ENCODE peak calls at places on chromosomes 13 and 19, in six cellular contexts. Z is IMR-90, D is H1, M is K562, G is HCT116, V is SK-N-SH. C is an unnamed sample.

GRCh38 chr19:17719730-17720486 is 628 bp downstream of the MAP1S start:
- DNase-seq in V (peak; percentile 79), G (no peak), Z (no peak), D (no peak), M (peak; percentile 66), C (no peak)

GRCh38 chr13:109881961-109882558 is 95.7 kb upstream of the IRS2 start:
- DNase-seq in G (no peak), Z (no peak), D (no peak), V (no peak), M (no peak), C (no peak)

GRCh38 chr13:67515895-67516294 is 285.8 kb upstream of the PCDH9 start:
- DNase-seq in M (no peak), G (no peak), V (no peak), Z (peak; percentile 75), D (no peak), C (no peak)

GRCh38 chr13:39963612-39964011 is 308.1 kb downstream of the COG6 start:
- DNase-seq in M (no peak), V (no peak), D (no peak), Z (no peak), G (no peak), C (no peak)

GRCh38 chr13:105665284-105665683 is 870.2 kb downstream of the EFNB2 start:
- DNase-seq in D (no peak), M (no peak), G (no peak), V (no peak), Z (peak; percentile 54), C (no peak)

GRCh38 chr13:53126803-53127202 is 98.2 kb downstream of the OLFM4 start:
- DNase-seq in Z (peak; percentile 65), D (no peak), V (no peak), G (no peak), M (no peak), C (no peak)

GRCh38 chr13:83221813-83222241 is 660.4 kb downstream of the SLITRK1 start:
- DNase-seq in V (no peak), M (no peak), D (no peak), Z (peak; percentile 86), G (no peak), C (no peak)

GRCh38 chr13:28408235-28408848 is 86.6 kb downstream of the FLT1 start:
- DNase-seq in V (no peak), G (no peak), D (no peak), M (peak; percentile 83), Z (no peak), C (no peak)

GRCh38 chr13:103772576-103772975 is 706.4 kb upstream of the SLC10A2 start:
- DNase-seq in M (peak; percentile 10), G (no peak), Z (no peak), V (no peak), D (no peak), C (peak; percentile 12)

GRCh38 chr19:56760842-56761241 is 79.7 kb downstream of the PEG3 start:
- DNase-seq in G (no peak), D (no peak), Z (no peak), V (no peak), M (no peak), C (no peak)
- H3K9me3 ChIP-seq in G (peaks cover 7% of the 10 kb centered on the region), D (peaks cover 94% of the 10 kb centered on the region), Z (peaks cover 50% of the 10 kb centered on the region), V (no peaks in the 10 kb centered on the region), M (no peaks in the 10 kb centered on the region), C (peaks cover 60% of the 10 kb centered on the region)

GRCh38 chr19:10288662-10289166 is 1.0 kb upstream of the ICAM5 start:
- DNase-seq in G (peak; percentile 74), M (peak; percentile 89), V (peak; percentile 83), Z (peak; percentile 40), D (no peak), C (peak; percentile 75)
- TF ChIP-seq RAD21 in G (no peak), M (no peak), V (no peak), Z (no peak), D (no peak), C (no peak)

DNA sequence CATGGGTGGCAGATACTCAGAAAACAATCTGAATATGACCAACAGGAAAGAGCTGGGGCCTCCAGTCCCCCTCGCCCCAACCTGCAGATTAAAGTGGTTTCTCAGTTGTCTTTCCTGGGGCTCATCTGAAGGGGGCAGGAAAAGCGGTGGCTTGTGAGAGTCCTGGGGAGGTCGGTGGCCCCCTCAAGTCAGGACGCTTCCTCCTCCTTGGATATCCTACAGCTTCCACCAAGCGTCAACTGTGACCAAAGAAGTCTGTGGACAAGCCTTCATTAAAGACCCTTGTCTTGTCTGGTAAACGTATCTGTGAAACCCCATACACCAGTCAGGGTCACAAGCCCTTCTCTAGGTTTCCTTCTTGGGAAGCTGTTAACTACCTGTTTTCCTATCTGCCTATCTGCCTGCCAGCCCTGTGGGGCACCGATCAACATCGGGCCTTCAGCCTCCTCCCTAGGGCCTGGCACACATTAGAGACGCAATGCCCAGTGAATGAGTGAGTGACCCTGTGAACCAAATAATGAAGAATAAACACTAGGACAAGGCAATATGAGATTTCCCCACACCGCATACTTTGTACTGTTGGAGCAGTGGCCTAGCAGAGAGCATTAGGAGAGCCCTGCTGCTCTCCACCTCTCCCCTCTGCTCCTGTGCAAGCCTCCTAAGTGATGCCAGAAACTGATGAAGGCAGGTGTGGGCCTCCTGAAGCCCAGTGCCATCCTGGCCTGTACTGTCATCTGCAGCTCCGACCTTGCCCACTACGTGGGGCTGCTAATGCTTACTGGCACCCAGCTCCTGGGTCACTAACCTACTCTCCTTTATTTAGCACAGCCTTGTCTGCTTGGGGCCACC is 1317.8 kb downstream of the UQCRFS1 start:
- DNase-seq in G (no peak), V (no peak), Z (no peak), M (no peak), D (no peak), C (no peak)
- H3K9me3 ChIP-seq in G (no peaks in the 10 kb centered on the region), V (no peaks in the 10 kb centered on the region), Z (peaks cover 47% of the 10 kb centered on the region), M (no peaks in the 10 kb centered on the region), D (peaks cover 98% of the 10 kb centered on the region), C (peaks cover 17% of the 10 kb centered on the region)

DNA sequence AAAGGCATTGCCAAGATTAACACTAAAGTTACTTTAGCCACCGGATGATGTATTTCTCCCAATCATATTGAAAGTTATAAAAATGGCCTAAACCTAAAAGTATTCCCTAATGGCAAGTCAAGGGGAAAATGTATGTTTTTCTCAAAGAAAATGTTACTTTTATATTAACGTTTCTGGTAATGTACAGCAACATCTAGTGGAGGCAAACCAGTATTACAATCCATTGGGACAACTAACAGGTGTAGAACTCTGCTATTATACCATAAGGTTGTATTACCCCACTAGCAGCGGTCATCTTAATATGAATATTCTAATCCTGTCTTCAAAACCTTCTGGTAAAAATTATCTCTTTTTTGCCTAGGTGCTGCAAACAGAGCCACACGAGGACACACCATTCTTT is 69.2 kb downstream of the ZNF100 start:
- DNase-seq in Z (peak; percentile 1), M (peak; percentile 9), V (peak; percentile 47), G (no peak), D (no peak), C (no peak)
- TF ChIP-seq RAD21 in Z (peak; percentile 31), M (peak; percentile 90), V (peak; percentile 81), G (peak; percentile 20), D (peak; percentile 71), C (no peak)

DNA sequence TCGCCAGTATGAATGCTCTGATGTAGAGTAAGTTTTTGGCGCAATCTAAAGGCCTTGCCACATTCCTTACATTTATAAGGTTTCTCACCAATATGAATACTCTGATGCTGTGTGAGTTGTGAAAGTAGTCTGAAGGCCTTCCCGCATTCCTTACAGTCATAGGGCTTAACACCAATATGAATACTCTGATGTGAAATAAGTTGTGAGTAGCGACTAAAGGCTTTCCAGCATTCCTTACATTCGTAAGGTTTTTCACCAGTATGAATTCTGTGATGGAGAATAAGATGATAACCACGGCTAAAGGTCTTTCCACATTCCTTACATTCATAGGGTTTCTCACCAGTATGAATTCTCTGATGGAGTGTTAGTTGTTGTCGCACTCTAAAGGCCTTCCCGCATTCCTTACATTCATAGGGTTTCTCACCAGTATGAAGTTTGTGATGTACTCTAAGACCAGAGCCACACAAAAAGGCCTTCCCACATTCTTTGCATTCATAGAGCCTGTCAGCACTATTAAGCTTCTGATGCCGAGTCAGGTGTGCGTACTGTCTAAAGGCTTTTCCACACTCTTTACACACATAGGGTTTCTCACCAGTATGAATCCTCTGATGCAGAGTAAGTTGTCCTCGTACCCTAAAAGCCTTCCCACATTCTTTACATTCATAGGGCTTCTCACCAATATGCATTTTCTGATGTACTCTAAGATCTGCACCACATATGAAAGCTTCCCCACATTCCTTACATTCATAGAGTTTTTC is 14.1 kb upstream of the ZFP14 start:
- DNase-seq in D (no peak), Z (no peak), V (no peak), M (no peak), G (no peak), C (no peak)
- H3K9me3 ChIP-seq in D (peaks cover 66% of the 10 kb centered on the region), Z (peaks cover 60% of the 10 kb centered on the region), V (peaks cover 35% of the 10 kb centered on the region), M (peaks cover 5% of the 10 kb centered on the region), G (peaks cover 10% of the 10 kb centered on the region), C (peaks cover 100% of the 10 kb centered on the region)

GRCh38 chr13:113586661-113587479 is 2.3 kb downstream of the TFDP1 start:
- DNase-seq in G (no peak), M (no peak), V (no peak), D (no peak), Z (no peak), C (no peak)

GRCh38 chr13:113588394-113589111 is 4.0 kb downstream of the TFDP1 start:
- DNase-seq in G (no peak), V (no peak), D (no peak), Z (no peak), M (no peak), C (no peak)

GRCh38 chr13:113584870-113585671 is 518 bp downstream of the TFDP1 start:
- DNase-seq in M (peak; percentile 56), G (no peak), D (no peak), Z (no peak), V (peak; percentile 77), C (peak; percentile 9)

GRCh38 chr13:113584205-113584869 is at the start of gene TFDP1:
- DNase-seq in V (peak; percentile 97), G (peak; percentile 79), D (peak; percentile 62), M (peak; percentile 91), Z (peak; percentile 79), C (peak; percentile 75)

DNA sequence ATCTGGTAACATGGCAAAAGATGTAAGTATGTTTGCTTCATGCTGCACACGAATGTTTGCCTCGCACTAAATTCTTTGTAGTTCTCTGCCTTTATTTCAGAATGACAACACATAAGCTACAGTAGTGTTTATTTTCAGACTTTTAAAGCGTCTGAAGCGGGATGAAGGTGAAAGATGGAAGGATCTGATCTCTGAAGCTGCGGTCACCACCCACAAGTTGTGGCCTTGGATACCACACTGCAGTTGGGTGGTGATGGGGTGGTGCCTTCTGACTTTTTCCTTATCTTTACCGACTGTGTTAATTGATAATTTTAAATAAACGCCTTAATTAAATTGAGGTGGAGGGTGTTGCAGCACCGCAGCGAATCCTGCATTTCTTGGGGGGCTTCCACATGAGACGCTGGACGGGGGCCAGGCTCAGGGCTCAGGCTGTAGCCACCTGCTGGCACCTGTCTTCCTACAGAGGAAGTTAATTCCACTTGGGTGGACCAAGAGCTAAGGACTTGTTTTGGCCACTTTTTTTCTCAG is 1.3 kb downstream of the TFDP1 start:
- DNase-seq in D (no peak), M (no peak), V (no peak), G (no peak), Z (no peak), C (no peak)
- TF ChIP-seq RAD21 in D (no peak), M (no peak), V (no peak), G (no peak), Z (no peak), C (no peak)

GRCh38 chr13:111006508-111007031 is 91.7 kb upstream of the ANKRD10 start:
- DNase-seq in G (no peak), V (no peak), M (peak; percentile 15), Z (peak; percentile 84), D (no peak), C (no peak)
- H3K9me3 ChIP-seq in G (no peaks in the 10 kb centered on the region), V (no peaks in the 10 kb centered on the region), M (peaks cover 4% of the 10 kb centered on the region), Z (no peaks in the 10 kb centered on the region), D (no peaks in the 10 kb centered on the region), C (no peaks in the 10 kb centered on the region)

C was measured in A549.